ENCODE peak calls at places on chromosomes 2 and 18, in six cellular contexts. One of them, this sample, is unnamed. For H3K4me1, the result is how much of the 10 kb centered on the place peaks cover.

GRCh38 chr2:45458909-45459563 is 152.0 kb downstream of the SRBD1 start:
- DNase-seq in effector memory CD4-positive, alpha-beta T cell: no peak
- DNase-seq in body of pancreas: peak
- DNase-seq in endothelial cell of umbilical vein: peak
- DNase-seq in K562: no peak
- DNase-seq in ovary: no peak
- DNase-seq in this sample: peak

GRCh38 chr2:81481994-81482368 is 1177.4 kb upstream of the LRRTM1 start:
- DNase-seq in effector memory CD4-positive, alpha-beta T cell: no peak
- DNase-seq in body of pancreas: no peak
- DNase-seq in endothelial cell of umbilical vein: no peak
- DNase-seq in K562: no peak
- DNase-seq in ovary: no peak
- DNase-seq in this sample: no peak

GRCh38 chr2:168935810-168936581 is 34.9 kb downstream of the G6PC2 start:
- DNase-seq in effector memory CD4-positive, alpha-beta T cell: no peak
- DNase-seq in body of pancreas: no peak
- DNase-seq in endothelial cell of umbilical vein: peak
- DNase-seq in K562: peak
- DNase-seq in ovary: no peak
- DNase-seq in this sample: peak

GRCh38 chr2:95076705-95077520 is 44.7 kb downstream of the MRPS5 start:
- DNase-seq in effector memory CD4-positive, alpha-beta T cell: peak
- DNase-seq in body of pancreas: peak
- DNase-seq in endothelial cell of umbilical vein: peak
- DNase-seq in K562: peak
- DNase-seq in ovary: peak
- DNase-seq in this sample: peak

GRCh38 chr2:19900536-19901200 is 1.1 kb downstream of the TTC32 start:
- DNase-seq in effector memory CD4-positive, alpha-beta T cell: no peak
- DNase-seq in body of pancreas: no peak
- DNase-seq in endothelial cell of umbilical vein: peak
- DNase-seq in K562: peak
- DNase-seq in ovary: no peak
- DNase-seq in this sample: peak

GRCh38 chr18:24530630-24531111 is 70.2 kb downstream of the HRH4 start:
- DNase-seq in effector memory CD4-positive, alpha-beta T cell: no peak
- DNase-seq in body of pancreas: no peak
- DNase-seq in endothelial cell of umbilical vein: peak
- DNase-seq in K562: no peak
- DNase-seq in ovary: no peak
- DNase-seq in this sample: peak

GRCh38 chr2:7405861-7406715 is 488.9 kb downstream of the RNF144A start:
- DNase-seq in effector memory CD4-positive, alpha-beta T cell: no peak
- DNase-seq in body of pancreas: no peak
- DNase-seq in endothelial cell of umbilical vein: no peak
- DNase-seq in K562: no peak
- DNase-seq in ovary: no peak
- DNase-seq in this sample: peak

GRCh38 chr2:205139822-205140612 is 542.3 kb upstream of the NRP2 start:
- DNase-seq in effector memory CD4-positive, alpha-beta T cell: no peak
- DNase-seq in body of pancreas: peak
- DNase-seq in endothelial cell of umbilical vein: peak
- DNase-seq in K562: peak
- DNase-seq in ovary: no peak
- DNase-seq in this sample: no peak

GRCh38 chr2:145341536-145341935 is 821.6 kb upstream of the ZEB2 start:
- DNase-seq in effector memory CD4-positive, alpha-beta T cell: no peak
- DNase-seq in body of pancreas: no peak
- DNase-seq in endothelial cell of umbilical vein: no peak
- DNase-seq in K562: no peak
- DNase-seq in ovary: no peak
- DNase-seq in this sample: no peak

GRCh38 chr2:120221616-120222015 is 1.6 kb downstream of the TMEM185B start:
- DNase-seq in effector memory CD4-positive, alpha-beta T cell: no peak
- DNase-seq in body of pancreas: no peak
- DNase-seq in endothelial cell of umbilical vein: no peak
- DNase-seq in K562: no peak
- DNase-seq in ovary: no peak
- DNase-seq in this sample: no peak

GRCh38 chr2:137249463-137249862 is 484.1 kb downstream of the THSD7B start:
- DNase-seq in effector memory CD4-positive, alpha-beta T cell: no peak
- DNase-seq in body of pancreas: no peak
- DNase-seq in endothelial cell of umbilical vein: no peak
- DNase-seq in K562: no peak
- DNase-seq in ovary: no peak
- DNase-seq in this sample: no peak

GRCh38 chr2:25129901-25130520 is 38.4 kb downstream of the POMC start:
- DNase-seq in effector memory CD4-positive, alpha-beta T cell: no peak
- DNase-seq in body of pancreas: peak
- DNase-seq in endothelial cell of umbilical vein: no peak
- DNase-seq in K562: no peak
- DNase-seq in ovary: no peak
- DNase-seq in this sample: no peak

GRCh38 chr2:198712485-198712884 is 745.3 kb downstream of the SATB2 start:
- DNase-seq in effector memory CD4-positive, alpha-beta T cell: no peak
- DNase-seq in body of pancreas: no peak
- DNase-seq in endothelial cell of umbilical vein: no peak
- DNase-seq in K562: no peak
- DNase-seq in ovary: no peak
- DNase-seq in this sample: no peak

GRCh38 chr2:176490061-176490861 is 221.0 kb downstream of the MTX2 start:
- DNase-seq in effector memory CD4-positive, alpha-beta T cell: no peak
- DNase-seq in body of pancreas: peak
- DNase-seq in endothelial cell of umbilical vein: no peak
- DNase-seq in K562: peak
- DNase-seq in ovary: peak
- DNase-seq in this sample: no peak

DNA sequence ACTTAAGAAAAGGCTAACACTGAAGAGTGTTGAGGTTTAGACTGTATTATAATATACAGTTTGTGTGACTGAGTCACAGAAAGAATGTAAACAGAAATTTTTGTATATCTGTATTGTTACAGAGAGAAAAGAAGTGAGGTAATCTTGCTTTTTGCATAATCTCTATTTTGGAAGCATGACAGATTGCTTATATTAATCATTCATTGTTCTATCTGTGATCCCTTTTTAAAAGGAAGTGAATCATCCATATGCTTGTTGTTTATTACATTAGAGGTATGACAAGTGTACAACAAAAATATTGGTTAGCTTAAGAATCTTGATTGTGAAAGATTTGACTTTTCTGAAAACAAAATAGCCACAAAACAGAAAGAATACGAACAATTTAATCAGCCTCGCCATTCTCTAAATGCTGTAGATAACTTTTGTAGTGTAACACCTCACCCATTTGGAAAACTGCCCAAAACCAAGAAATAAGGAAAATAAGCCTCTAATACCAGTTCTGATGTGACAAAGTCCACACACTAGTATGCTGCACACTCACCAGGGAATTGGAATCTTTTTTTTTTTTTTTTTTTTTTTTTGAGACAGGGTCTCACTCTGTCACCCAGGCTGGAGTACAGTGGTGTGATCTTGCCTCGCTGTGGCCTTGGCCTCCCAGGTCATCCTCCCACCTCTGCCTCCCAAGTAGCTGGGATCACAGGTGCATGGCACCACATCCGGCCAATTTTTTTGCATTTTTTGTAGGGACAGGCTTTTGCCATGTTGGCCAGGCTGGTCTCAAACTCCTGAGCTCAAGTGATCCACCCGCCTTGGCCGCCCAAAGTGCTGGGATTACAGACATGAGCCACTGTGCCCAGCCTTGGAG is 91.5 kb upstream of the LPIN2 start:
- DNase-seq in effector memory CD4-positive, alpha-beta T cell: no peak
- DNase-seq in body of pancreas: no peak
- DNase-seq in endothelial cell of umbilical vein: peak
- DNase-seq in K562: no peak
- DNase-seq in ovary: no peak
- DNase-seq in this sample: peak
- H3K4me1 ChIP-seq in effector memory CD4-positive, alpha-beta T cell: under half
- H3K4me1 ChIP-seq in body of pancreas: under half
- H3K4me1 ChIP-seq in endothelial cell of umbilical vein: under half
- H3K4me1 ChIP-seq in K562: under half
- H3K4me1 ChIP-seq in ovary: under half
- H3K4me1 ChIP-seq in this sample: under half

DNA sequence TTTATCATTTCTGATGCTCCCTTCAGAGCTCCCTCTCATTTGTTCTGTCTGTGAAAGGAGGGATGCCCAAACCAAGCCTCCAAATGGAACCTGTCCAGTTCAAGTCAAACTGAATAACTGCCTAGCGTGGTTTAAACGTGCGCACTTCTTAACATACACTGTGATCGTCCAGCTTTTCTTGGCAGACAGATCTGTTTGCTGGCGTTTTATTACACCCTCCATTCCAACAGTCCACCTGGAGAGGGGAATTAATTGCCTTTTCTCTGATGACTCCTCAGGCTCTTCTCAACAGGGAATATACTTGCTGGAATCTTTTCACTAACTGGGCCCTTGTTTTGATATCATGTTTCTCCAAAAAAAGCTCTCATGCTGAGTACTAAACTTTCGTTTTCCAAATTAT is 379.2 kb upstream of the POU3F3 start:
- DNase-seq in effector memory CD4-positive, alpha-beta T cell: no peak
- DNase-seq in body of pancreas: no peak
- DNase-seq in endothelial cell of umbilical vein: no peak
- DNase-seq in K562: no peak
- DNase-seq in ovary: no peak
- DNase-seq in this sample: no peak
- H3K27ac ChIP-seq in effector memory CD4-positive, alpha-beta T cell: no peak
- H3K27ac ChIP-seq in body of pancreas: no peak
- H3K27ac ChIP-seq in endothelial cell of umbilical vein: no peak
- H3K27ac ChIP-seq in K562: no peak
- H3K27ac ChIP-seq in ovary: no peak
- H3K27ac ChIP-seq in this sample: no peak

GRCh38 chr18:8758466-8758865 is 53.1 kb downstream of the MTCL1 start:
- DNase-seq in effector memory CD4-positive, alpha-beta T cell: no peak
- DNase-seq in body of pancreas: no peak
- DNase-seq in endothelial cell of umbilical vein: no peak
- DNase-seq in K562: no peak
- DNase-seq in ovary: no peak
- DNase-seq in this sample: no peak

GRCh38 chr18:8754995-8755955 is 49.9 kb downstream of the MTCL1 start:
- DNase-seq in effector memory CD4-positive, alpha-beta T cell: peak
- DNase-seq in body of pancreas: peak
- DNase-seq in endothelial cell of umbilical vein: no peak
- DNase-seq in K562: no peak
- DNase-seq in ovary: no peak
- DNase-seq in this sample: peak

GRCh38 chr18:8757598-8757997 is 52.2 kb downstream of the MTCL1 start:
- DNase-seq in effector memory CD4-positive, alpha-beta T cell: no peak
- DNase-seq in body of pancreas: no peak
- DNase-seq in endothelial cell of umbilical vein: no peak
- DNase-seq in K562: no peak
- DNase-seq in ovary: no peak
- DNase-seq in this sample: peak

GRCh38 chr18:8752329-8752728 is 47.0 kb downstream of the MTCL1 start:
- DNase-seq in effector memory CD4-positive, alpha-beta T cell: no peak
- DNase-seq in body of pancreas: no peak
- DNase-seq in endothelial cell of umbilical vein: peak
- DNase-seq in K562: no peak
- DNase-seq in ovary: no peak
- DNase-seq in this sample: peak

GRCh38 chr18:8756571-8756970 is 51.2 kb downstream of the MTCL1 start:
- DNase-seq in effector memory CD4-positive, alpha-beta T cell: no peak
- DNase-seq in body of pancreas: no peak
- DNase-seq in endothelial cell of umbilical vein: no peak
- DNase-seq in K562: no peak
- DNase-seq in ovary: no peak
- DNase-seq in this sample: no peak
- H3K4me1 ChIP-seq in effector memory CD4-positive, alpha-beta T cell: under half
- H3K4me1 ChIP-seq in body of pancreas: under half
- H3K4me1 ChIP-seq in endothelial cell of umbilical vein: under half
- H3K4me1 ChIP-seq in K562: under half
- H3K4me1 ChIP-seq in ovary: under half
- H3K4me1 ChIP-seq in this sample: under half

GRCh38 chr2:239093956-239094355 is 246.1 kb downstream of the TWIST2 start:
- DNase-seq in effector memory CD4-positive, alpha-beta T cell: no peak
- DNase-seq in body of pancreas: no peak
- DNase-seq in endothelial cell of umbilical vein: no peak
- DNase-seq in K562: no peak
- DNase-seq in ovary: peak
- DNase-seq in this sample: no peak

GRCh38 chr2:239096676-239097427 is 249.0 kb downstream of the TWIST2 start:
- DNase-seq in effector memory CD4-positive, alpha-beta T cell: no peak
- DNase-seq in body of pancreas: no peak
- DNase-seq in endothelial cell of umbilical vein: no peak
- DNase-seq in K562: no peak
- DNase-seq in ovary: no peak
- DNase-seq in this sample: no peak

GRCh38 chr2:239095475-239095874 is 247.6 kb downstream of the TWIST2 start:
- DNase-seq in effector memory CD4-positive, alpha-beta T cell: no peak
- DNase-seq in body of pancreas: no peak
- DNase-seq in endothelial cell of umbilical vein: no peak
- DNase-seq in K562: no peak
- DNase-seq in ovary: no peak
- DNase-seq in this sample: no peak

GRCh38 chr2:239093487-239093886 is 245.6 kb downstream of the TWIST2 start:
- DNase-seq in effector memory CD4-positive, alpha-beta T cell: no peak
- DNase-seq in body of pancreas: no peak
- DNase-seq in endothelial cell of umbilical vein: no peak
- DNase-seq in K562: no peak
- DNase-seq in ovary: no peak
- DNase-seq in this sample: no peak

GRCh38 chr2:239094727-239095266 is 246.9 kb downstream of the TWIST2 start:
- DNase-seq in effector memory CD4-positive, alpha-beta T cell: no peak
- DNase-seq in body of pancreas: no peak
- DNase-seq in endothelial cell of umbilical vein: no peak
- DNase-seq in K562: no peak
- DNase-seq in ovary: no peak
- DNase-seq in this sample: no peak
- H3K27ac ChIP-seq in effector memory CD4-positive, alpha-beta T cell: no peak
- H3K27ac ChIP-seq in body of pancreas: no peak
- H3K27ac ChIP-seq in endothelial cell of umbilical vein: no peak
- H3K27ac ChIP-seq in K562: no peak
- H3K27ac ChIP-seq in ovary: no peak
- H3K27ac ChIP-seq in this sample: no peak

DNA sequence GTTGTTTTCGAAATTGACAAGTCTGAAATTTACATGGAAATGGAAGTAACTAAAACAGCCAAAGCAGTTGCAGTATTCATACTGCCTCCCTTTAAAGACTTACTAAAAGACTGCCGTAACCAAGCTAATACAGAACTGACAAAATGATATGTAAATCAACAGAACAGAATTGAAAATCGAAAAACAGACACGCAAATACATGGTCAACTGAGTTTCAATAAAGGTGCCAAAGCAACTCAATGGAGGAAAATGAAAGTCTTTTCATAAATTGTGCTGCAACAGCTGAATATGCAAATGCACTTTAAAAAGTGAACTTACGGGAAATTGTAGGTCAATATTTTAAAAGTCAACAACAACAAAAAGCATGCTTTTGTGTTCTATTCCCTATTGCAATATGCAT is 34.2 kb downstream of the TMEM131 start:
- DNase-seq in effector memory CD4-positive, alpha-beta T cell: no peak
- DNase-seq in body of pancreas: no peak
- DNase-seq in endothelial cell of umbilical vein: no peak
- DNase-seq in K562: no peak
- DNase-seq in ovary: no peak
- DNase-seq in this sample: no peak
- H3K4me1 ChIP-seq in effector memory CD4-positive, alpha-beta T cell: under half
- H3K4me1 ChIP-seq in body of pancreas: half or more
- H3K4me1 ChIP-seq in endothelial cell of umbilical vein: under half
- H3K4me1 ChIP-seq in K562: under half
- H3K4me1 ChIP-seq in ovary: under half
- H3K4me1 ChIP-seq in this sample: under half

GRCh38 chr2:240459401-240460242 is 24.2 kb downstream of the GPC1 start:
- DNase-seq in effector memory CD4-positive, alpha-beta T cell: no peak
- DNase-seq in body of pancreas: peak
- DNase-seq in endothelial cell of umbilical vein: no peak
- DNase-seq in K562: no peak
- DNase-seq in ovary: peak
- DNase-seq in this sample: no peak
- H3K27ac ChIP-seq in effector memory CD4-positive, alpha-beta T cell: no peak
- H3K27ac ChIP-seq in body of pancreas: no peak
- H3K27ac ChIP-seq in endothelial cell of umbilical vein: no peak
- H3K27ac ChIP-seq in K562: no peak
- H3K27ac ChIP-seq in ovary: no peak
- H3K27ac ChIP-seq in this sample: no peak